ENCODE peak calls at places on chromosomes 12 and 14, in five cellular contexts. H is midbrain, G is NCI-H460, O is T-helper 22 cell, E is foreskin melanocyte. A is an unnamed sample.

GRCh38 chr12:57902371-57903042 is 38.9 kb upstream of the ATP23 start:
- DNase-seq in G (no peak), E (no peak), H (peak; percentile 19), O (no peak), A (no peak)

GRCh38 chr12:75439930-75440329 is 40.6 kb upstream of the GLIPR1 start:
- DNase-seq in H (no peak), E (no peak), O (no peak), G (no peak), A (no peak)

GRCh38 chr12:54701940-54702592 is 53.9 kb upstream of the DCD start:
- DNase-seq in G (peak; percentile 56), E (peak; percentile 16), H (peak; percentile 64), O (no peak), A (peak; percentile 72)

GRCh38 chr14:86892167-86892956 is 1100.6 kb downstream of the GALC start:
- DNase-seq in G (no peak), E (no peak), O (no peak), H (no peak), A (no peak)

GRCh38 chr12:54463034-54463433 is 10.4 kb downstream of the GTSF1 start:
- DNase-seq in G (no peak), H (no peak), E (no peak), O (no peak), A (no peak)

GRCh38 chr12:32454075-32454474 is 54.7 kb downstream of the FGD4 start:
- DNase-seq in G (no peak), H (no peak), O (no peak), E (peak; percentile 49), A (peak; percentile 30)

GRCh38 chr12:111766608-111767361 is at the start of gene ALDH2:
- DNase-seq in G (peak; percentile 43), H (peak; percentile 85), E (no peak), O (no peak), A (no peak)

GRCh38 chr12:30019386-30020140 is 235.8 kb upstream of the TMTC1 start:
- DNase-seq in E (no peak), G (no peak), O (no peak), H (no peak), A (no peak)

GRCh38 chr12:51819851-51820720 is 28.4 kb downstream of the FIGNL2 start:
- DNase-seq in G (peak; percentile 28), H (peak; percentile 15), O (no peak), E (no peak), A (no peak)

GRCh38 chr12:40921563-40922163 is 229.4 kb downstream of the CNTN1 start:
- DNase-seq in H (peak; percentile 31), O (no peak), G (peak; percentile 20), E (peak; percentile 14), A (peak; percentile 17)

GRCh38 chr12:123106640-123107359 is 44.1 kb downstream of the PITPNM2 start:
- DNase-seq in E (no peak), O (peak; percentile 8), H (no peak), G (peak; percentile 31), A (no peak)

A was measured in COLO829.